ENCODE peak calls at places on chromosomes 12 and 14, in four cellular contexts. One of them, this sample, is unnamed.

GRCh38 chr12:104952816-104953215 is 5.3 kb downstream of the SLC41A2 start:
- DNase-seq in adipocyte: no peak
- DNase-seq in colonic mucosa: no peak
- DNase-seq in neuronal stem cell: no peak
- DNase-seq in this sample: no peak

GRCh38 chr14:78519863-78520262 is 349.7 kb downstream of the NRXN3 start:
- DNase-seq in colonic mucosa: peak; percentile 24
- DNase-seq in neuronal stem cell: peak; percentile 72
- DNase-seq in adipocyte: peak; percentile 21
- DNase-seq in this sample: no peak

GRCh38 chr14:76551906-76552305 is 176.0 kb downstream of the ESRRB start:
- DNase-seq in neuronal stem cell: no peak
- DNase-seq in adipocyte: no peak
- DNase-seq in colonic mucosa: no peak
- DNase-seq in this sample: no peak

GRCh38 chr12:8544295-8544694 is 3.6 kb upstream of the CLEC4E start:
- DNase-seq in neuronal stem cell: peak; percentile 70
- DNase-seq in adipocyte: peak; percentile 84
- DNase-seq in colonic mucosa: peak; percentile 71
- DNase-seq in this sample: peak; percentile 38

GRCh38 chr14:95409472-95410307 is 90.0 kb upstream of the CLMN start:
- DNase-seq in adipocyte: no peak
- DNase-seq in neuronal stem cell: no peak
- DNase-seq in colonic mucosa: no peak
- DNase-seq in this sample: no peak

GRCh38 chr12:85955127-85955526 is 81.0 kb downstream of the NTS start:
- DNase-seq in adipocyte: peak; percentile 39
- DNase-seq in colonic mucosa: no peak
- DNase-seq in neuronal stem cell: no peak
- DNase-seq in this sample: no peak

GRCh38 chr12:107610030-107610859 is 75.4 kb upstream of the PWP1 start:
- DNase-seq in neuronal stem cell: peak; percentile 38
- DNase-seq in colonic mucosa: no peak
- DNase-seq in adipocyte: peak; percentile 63
- DNase-seq in this sample: no peak

GRCh38 chr12:106759526-106760183 is 14.8 kb upstream of the RIC8B start:
- DNase-seq in adipocyte: no peak
- DNase-seq in neuronal stem cell: no peak
- DNase-seq in colonic mucosa: no peak
- DNase-seq in this sample: no peak

GRCh38 chr12:10409387-10409786 is at the start of gene KLRC4:
- DNase-seq in neuronal stem cell: no peak
- DNase-seq in adipocyte: peak; percentile 18
- DNase-seq in colonic mucosa: no peak
- DNase-seq in this sample: no peak

GRCh38 chr12:85179680-85180300 is 100.2 kb upstream of the ALX1 start:
- DNase-seq in adipocyte: peak; percentile 65
- DNase-seq in colonic mucosa: no peak
- DNase-seq in neuronal stem cell: no peak
- DNase-seq in this sample: no peak

GRCh38 chr14:58238252-58239247 is 6.1 kb upstream of the PSMA3 start:
- DNase-seq in neuronal stem cell: no peak
- DNase-seq in adipocyte: peak; percentile 28
- DNase-seq in colonic mucosa: no peak
- DNase-seq in this sample: no peak

GRCh38 chr14:99687284-99688209 is 3.4 kb downstream of the CYP46A1 start:
- DNase-seq in colonic mucosa: peak; percentile 25
- DNase-seq in adipocyte: no peak
- DNase-seq in neuronal stem cell: peak; percentile 47
- DNase-seq in this sample: peak; percentile 23

GRCh38 chr12:108884116-108885012 is 4.5 kb downstream of the DAO start:
- DNase-seq in adipocyte: peak; percentile 28
- DNase-seq in colonic mucosa: peak; percentile 66
- DNase-seq in neuronal stem cell: no peak
- DNase-seq in this sample: peak; percentile 45

GRCh38 chr14:95871531-95871930 is 5.1 kb upstream of the TUNAR start:
- DNase-seq in adipocyte: no peak
- DNase-seq in neuronal stem cell: no peak
- DNase-seq in colonic mucosa: no peak
- DNase-seq in this sample: no peak

GRCh38 chr14:55433880-55434804 is 6.3 kb downstream of the TBPL2 start:
- DNase-seq in adipocyte: no peak
- DNase-seq in colonic mucosa: no peak
- DNase-seq in neuronal stem cell: no peak
- DNase-seq in this sample: no peak

GRCh38 chr12:66055837-66056319 is 74.7 kb downstream of the LLPH start:
- DNase-seq in colonic mucosa: no peak
- DNase-seq in adipocyte: peak; percentile 11
- DNase-seq in neuronal stem cell: no peak
- DNase-seq in this sample: no peak

GRCh38 chr14:23376477-23377200 is at the start of gene CMTM5:
- DNase-seq in neuronal stem cell: peak; percentile 51
- DNase-seq in colonic mucosa: no peak
- DNase-seq in adipocyte: no peak
- DNase-seq in this sample: no peak

GRCh38 chr12:132717531-132718387 is 7.1 kb downstream of the PGAM5 start:
- DNase-seq in colonic mucosa: no peak
- DNase-seq in adipocyte: no peak
- DNase-seq in neuronal stem cell: no peak
- DNase-seq in this sample: no peak

GRCh38 chr14:105866841-105867321 is 340.5 kb downstream of the TMEM121 start:
- DNase-seq in colonic mucosa: no peak
- DNase-seq in neuronal stem cell: no peak
- DNase-seq in adipocyte: no peak
- DNase-seq in this sample: peak; percentile 6
- H3K9me3 ChIP-seq in colonic mucosa: no peaks in the 10 kb centered on the region
- H3K9me3 ChIP-seq in neuronal stem cell: peaks cover 56% of the 10 kb centered on the region
- H3K9me3 ChIP-seq in adipocyte: peaks cover 4% of the 10 kb centered on the region
- H3K9me3 ChIP-seq in this sample: no peaks in the 10 kb centered on the region

GRCh38 chr12:130438243-130438620 is 100.5 kb downstream of the PIWIL1 start:
- DNase-seq in colonic mucosa: no peak
- DNase-seq in adipocyte: no peak
- DNase-seq in neuronal stem cell: no peak
- DNase-seq in this sample: no peak
- H3K9me3 ChIP-seq in colonic mucosa: no peaks in the 10 kb centered on the region
- H3K9me3 ChIP-seq in adipocyte: peaks cover 7% of the 10 kb centered on the region
- H3K9me3 ChIP-seq in neuronal stem cell: peaks cover 13% of the 10 kb centered on the region
- H3K9me3 ChIP-seq in this sample: no peaks in the 10 kb centered on the region

GRCh38 chr12:128974881-128975280 is 121.6 kb downstream of the GLT1D1 start:
- DNase-seq in neuronal stem cell: no peak
- DNase-seq in adipocyte: no peak
- DNase-seq in colonic mucosa: no peak
- DNase-seq in this sample: no peak
- H3K9me3 ChIP-seq in neuronal stem cell: no peaks in the 10 kb centered on the region
- H3K9me3 ChIP-seq in adipocyte: no peaks in the 10 kb centered on the region
- H3K9me3 ChIP-seq in colonic mucosa: no peaks in the 10 kb centered on the region
- H3K9me3 ChIP-seq in this sample: no peaks in the 10 kb centered on the region

GRCh38 chr14:68342216-68342615 is 450.7 kb downstream of the ZFP36L1 start:
- DNase-seq in neuronal stem cell: no peak
- DNase-seq in colonic mucosa: no peak
- DNase-seq in adipocyte: no peak
- DNase-seq in this sample: no peak

GRCh38 chr14:68349900-68350323 is 443.0 kb downstream of the ZFP36L1 start:
- DNase-seq in adipocyte: peak; percentile 70
- DNase-seq in colonic mucosa: no peak
- DNase-seq in neuronal stem cell: no peak
- DNase-seq in this sample: no peak

GRCh38 chr14:68345738-68346137 is 447.1 kb downstream of the ZFP36L1 start:
- DNase-seq in adipocyte: no peak
- DNase-seq in colonic mucosa: no peak
- DNase-seq in neuronal stem cell: no peak
- DNase-seq in this sample: no peak

GRCh38 chr14:68343534-68344093 is 449.3 kb downstream of the ZFP36L1 start:
- DNase-seq in colonic mucosa: no peak
- DNase-seq in neuronal stem cell: no peak
- DNase-seq in adipocyte: no peak
- DNase-seq in this sample: no peak

DNA sequence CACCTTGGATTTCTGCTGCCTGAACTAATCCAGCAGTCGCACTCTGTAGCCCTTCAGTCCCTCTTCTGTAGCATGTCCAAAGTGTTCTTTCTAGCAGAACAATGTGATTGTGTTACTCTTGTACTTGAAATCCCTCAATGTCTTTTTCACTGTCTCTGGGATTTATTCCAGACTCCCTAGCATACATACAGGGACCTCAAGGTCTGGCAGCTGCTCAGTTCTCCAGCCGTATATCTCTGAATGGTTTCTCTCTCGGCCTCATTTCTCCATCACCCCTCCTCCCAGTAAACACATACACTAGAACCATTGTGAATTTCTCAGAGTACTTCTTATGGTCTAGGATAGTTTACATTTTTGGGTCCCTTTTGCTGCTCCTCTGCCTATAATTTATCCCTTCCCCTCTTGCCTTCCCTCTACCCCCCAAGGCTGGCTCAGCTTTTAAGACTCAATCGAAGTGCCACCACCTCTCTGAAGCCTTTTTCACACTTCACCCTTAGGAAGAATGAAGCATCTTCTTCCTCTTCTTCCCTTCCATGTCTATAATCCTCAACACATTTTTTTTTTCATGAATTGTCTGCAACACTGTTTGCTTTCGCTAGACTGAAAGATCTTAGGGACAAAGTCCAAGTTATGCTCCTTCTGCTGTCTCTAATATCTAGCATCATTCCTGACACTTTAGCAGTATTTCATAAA is 446.2 kb downstream of the ZFP36L1 start:
- DNase-seq in colonic mucosa: no peak
- DNase-seq in adipocyte: no peak
- DNase-seq in neuronal stem cell: no peak
- DNase-seq in this sample: no peak
- H3K9me3 ChIP-seq in colonic mucosa: no peaks in the 10 kb centered on the region
- H3K9me3 ChIP-seq in adipocyte: peaks cover 3% of the 10 kb centered on the region
- H3K9me3 ChIP-seq in neuronal stem cell: peaks cover 2% of the 10 kb centered on the region
- H3K9me3 ChIP-seq in this sample: no peaks in the 10 kb centered on the region

DNA sequence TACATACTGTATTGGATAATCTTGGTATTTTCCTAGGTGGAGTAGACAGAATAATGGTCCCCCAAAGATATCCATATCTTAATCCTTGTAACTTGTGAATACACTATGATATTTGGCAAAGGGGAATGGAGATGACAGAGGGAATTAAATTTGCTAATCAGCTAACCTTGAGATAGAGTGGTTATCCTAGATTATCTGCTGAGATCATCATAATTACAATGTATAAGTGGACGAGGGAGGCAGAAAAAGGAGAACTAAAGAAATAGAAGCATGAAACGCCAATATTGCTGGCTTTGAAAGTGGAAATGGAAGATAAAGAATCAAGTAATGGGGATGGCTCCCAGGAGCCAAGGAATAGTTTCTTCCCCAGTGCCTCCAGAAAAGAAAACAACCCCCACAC is 398.7 kb downstream of the NOVA1 start:
- DNase-seq in adipocyte: no peak
- DNase-seq in neuronal stem cell: no peak
- DNase-seq in colonic mucosa: no peak
- DNase-seq in this sample: no peak
- H3K9me3 ChIP-seq in adipocyte: peaks cover under 1% of the 10 kb centered on the region
- H3K9me3 ChIP-seq in neuronal stem cell: no peaks in the 10 kb centered on the region
- H3K9me3 ChIP-seq in colonic mucosa: no peaks in the 10 kb centered on the region
- H3K9me3 ChIP-seq in this sample: no peaks in the 10 kb centered on the region